ENCODE peak calls at places on chromosomes 12 and 14, in seven cellular contexts. M is NCI-H187; N is activated naive CD4-positive, alpha-beta T cell treated with Interleukin-2 at 50 U/mL for 16 hours; R is GM04504; W is AG10803; C is GM19239; P is AG20443. Z is an unnamed sample.

GRCh38 chr14:73244541-73244940 is 7.2 kb downstream of the PAPLN start:
- DNase-seq in M (no peak), N (no peak), R (no peak), W (no peak), C (no peak), P (no peak), Z (no peak)

GRCh38 chr12:14681640-14682039 is 14.8 kb downstream of the GUCY2C start:
- DNase-seq in M (no peak), N (no peak), R (no peak), W (no peak), C (no peak), P (no peak), Z (no peak)

GRCh38 chr12:12456637-12457036 is 99.8 kb downstream of the BORCS5 start:
- DNase-seq in M (no peak), N (no peak), R (no peak), W (no peak), C (no peak), P (no peak), Z (no peak)

GRCh38 chr14:44297437-44297836 is 209.6 kb downstream of the FSCB start:
- DNase-seq in M (no peak), N (no peak), R (no peak), W (no peak), C (no peak), P (no peak), Z (no peak)

GRCh38 chr12:118448341-118448740 is 72.0 kb downstream of the SUDS3 start:
- DNase-seq in M (no peak), N (no peak), R (no peak), W (no peak), C (no peak), P (no peak), Z (no peak)

GRCh38 chr12:88375960-88376305 is 204.3 kb downstream of the KITLG start:
- DNase-seq in M (no peak), N (no peak), R (no peak), W (no peak), C (no peak), P (no peak), Z (no peak)

GRCh38 chr14:81437226-81437625 is 37.1 kb upstream of the STON2 start:
- DNase-seq in M (no peak), N (no peak), R (no peak), W (no peak), C (no peak), P (no peak), Z (no peak)

GRCh38 chr14:45156067-45156466 is 20.3 kb downstream of the FANCM start:
- DNase-seq in M (no peak), N (no peak), R (no peak), W (no peak), C (no peak), P (no peak), Z (no peak)

GRCh38 chr12:18749381-18749957 is 11.6 kb downstream of the CAPZA3 start:
- DNase-seq in M (no peak), N (no peak), R (peak; percentile 37), W (peak; percentile 91), C (no peak), P (peak; percentile 15), Z (no peak)

GRCh38 chr12:107450541-107450940 is 235.1 kb upstream of the PWP1 start:
- DNase-seq in M (no peak), N (no peak), R (no peak), W (no peak), C (no peak), P (no peak), Z (no peak)

GRCh38 chr12:115000038-115000437 is 316.1 kb upstream of the TBX3 start:
- DNase-seq in M (peak; percentile 14), N (no peak), R (no peak), W (peak; percentile 13), C (no peak), P (peak; percentile 39), Z (no peak)

GRCh38 chr12:110809149-110809548 is 37.6 kb upstream of the CCDC63 start:
- DNase-seq in M (no peak), N (no peak), R (no peak), W (no peak), C (no peak), P (no peak), Z (no peak)

GRCh38 chr12:27013606-27014084 is 539 bp downstream of the TM7SF3 start:
- DNase-seq in M (no peak), N (no peak), R (no peak), W (peak; percentile 34), C (no peak), P (peak; percentile 51), Z (no peak)

GRCh38 chr14:56237398-56237797 is 119.2 kb downstream of the PELI2 start:
- DNase-seq in M (no peak), N (no peak), R (no peak), W (no peak), C (no peak), P (no peak), Z (no peak)

GRCh38 chr12:14384783-14385638 is 19.5 kb downstream of the ATF7IP start:
- DNase-seq in M (peak; percentile 63), N (peak; percentile 55), R (peak; percentile 71), W (peak; percentile 88), C (no peak), P (peak; percentile 67), Z (peak; percentile 22)

GRCh38 chr12:6540181-6540877 is 6.0 kb downstream of the GAPDH start:
- DNase-seq in M (peak; percentile 29), N (peak; percentile 54), R (peak; percentile 95), W (peak; percentile 97), C (no peak), P (peak; percentile 95), Z (peak; percentile 26)

GRCh38 chr12:41368006-41368405 is 179.9 kb downstream of the PDZRN4 start:
- DNase-seq in M (no peak), N (no peak), R (no peak), W (peak; percentile 0), C (no peak), P (no peak), Z (peak; percentile 2)

GRCh38 chr14:21241218-21241819 is 27.9 kb downstream of the HNRNPC start:
- DNase-seq in M (no peak), N (no peak), R (no peak), W (peak; percentile 58), C (no peak), P (peak; percentile 22), Z (no peak)

GRCh38 chr12:11746024-11746771 is 96.7 kb downstream of the ETV6 start:
- DNase-seq in M (no peak), N (no peak), R (peak; percentile 28), W (peak; percentile 32), C (no peak), P (no peak), Z (no peak)

GRCh38 chr14:68784298-68784910 is 8.5 kb downstream of the ZFP36L1 start:
- DNase-seq in M (no peak), N (no peak), R (no peak), W (peak; percentile 52), C (no peak), P (no peak), Z (no peak)

GRCh38 chr12:94318178-94318577 is 141.5 kb downstream of the CEP83 start:
- DNase-seq in M (no peak), N (no peak), R (no peak), W (no peak), C (no peak), P (no peak), Z (no peak)

GRCh38 chr12:130141105-130141504 is 21.2 kb upstream of the FZD10 start:
- DNase-seq in M (no peak), N (no peak), R (no peak), W (no peak), C (no peak), P (no peak), Z (no peak)

GRCh38 chr14:44029933-44030332 is 477.1 kb downstream of the FSCB start:
- DNase-seq in M (no peak), N (no peak), R (no peak), W (no peak), C (no peak), P (no peak), Z (no peak)

GRCh38 chr12:24223926-24224325 is 274.5 kb upstream of the SOX5 start:
- DNase-seq in M (no peak), N (no peak), R (no peak), W (no peak), C (no peak), P (no peak), Z (no peak)

GRCh38 chr12:15088115-15088514 is 115.3 kb downstream of the PDE6H start:
- DNase-seq in M (no peak), N (no peak), R (no peak), W (no peak), C (no peak), P (no peak), Z (peak; percentile 19)

GRCh38 chr12:132788375-132789098 is 26.9 kb upstream of the ANKLE2 start:
- DNase-seq in M (no peak), N (no peak), R (no peak), W (no peak), C (no peak), P (peak; percentile 64), Z (no peak)

GRCh38 chr12:46373303-46374182 is 970 bp upstream of the SLC38A2 start:
- DNase-seq in M (no peak), N (peak; percentile 43), R (no peak), W (no peak), C (no peak), P (peak; percentile 42), Z (peak; percentile 31)

GRCh38 chr14:104442611-104443390 is 136.8 kb upstream of the C14orf180 start:
- DNase-seq in M (no peak), N (no peak), R (no peak), W (no peak), C (no peak), P (peak; percentile 6), Z (no peak)

GRCh38 chr12:105705765-105706164 is 375.3 kb downstream of the C12orf75 start:
- DNase-seq in M (no peak), N (no peak), R (peak; percentile 17), W (peak; percentile 71), C (no peak), P (peak; percentile 56), Z (peak; percentile 18)

GRCh38 chr12:15883536-15883935 is 1.3 kb downstream of the STRAP start:
- DNase-seq in M (no peak), N (no peak), R (no peak), W (no peak), C (no peak), P (peak; percentile 7), Z (no peak)

GRCh38 chr12:104182144-104182543 is 33.4 kb upstream of the TXNRD1 start:
- DNase-seq in M (no peak), N (no peak), R (peak; percentile 95), W (peak; percentile 98), C (no peak), P (peak; percentile 81), Z (no peak)

GRCh38 chr12:103093499-103094106 is 136.1 kb downstream of the ASCL1 start:
- DNase-seq in M (no peak), N (no peak), R (no peak), W (no peak), C (no peak), P (no peak), Z (no peak)

GRCh38 chr12:123089631-123090353 is 61.1 kb downstream of the PITPNM2 start:
- DNase-seq in M (no peak), N (no peak), R (peak; percentile 94), W (peak; percentile 96), C (no peak), P (peak; percentile 93), Z (no peak)

GRCh38 chr12:39905152-39905551 is 200.7 kb downstream of the SLC2A13 start:
- DNase-seq in M (no peak), N (no peak), R (peak; percentile 88), W (peak; percentile 87), C (no peak), P (peak; percentile 88), Z (no peak)

GRCh38 chr14:51485733-51486132 is 166.0 kb upstream of the FRMD6 start:
- DNase-seq in M (no peak), N (no peak), R (no peak), W (no peak), C (no peak), P (no peak), Z (no peak)

GRCh38 chr14:101716956-101717662 is 44.4 kb upstream of the PPP2R5C start:
- DNase-seq in M (no peak), N (no peak), R (no peak), W (no peak), C (no peak), P (no peak), Z (no peak)

GRCh38 chr12:102816816-102817434 is 100.1 kb downstream of the PAH start:
- DNase-seq in M (no peak), N (no peak), R (peak; percentile 8), W (peak; percentile 49), C (no peak), P (peak; percentile 61), Z (peak; percentile 24)

GRCh38 chr14:72679591-72680151 is 214.2 kb downstream of the DPF3 start:
- DNase-seq in M (peak; percentile 33), N (no peak), R (no peak), W (no peak), C (no peak), P (no peak), Z (peak; percentile 72)